ENCODE peak calls at places on chromosomes 6 and 20, in six cellular contexts. A is IMR-90; Z is Caco-2; P is A549; G is naive thymus-derived CD4-positive, alpha-beta T cell; E is sigmoid colon. L is an unnamed sample. For H3K4me1, the result is how much of the 10 kb centered on the place peaks cover.

GRCh38 chr6:168280020-168280898 is 39.3 kb downstream of the DACT2 start:
- DNase-seq in A (no peak), Z (no peak), P (no peak), G (no peak), E (no peak), L (no peak)

GRCh38 chr6:160388922-160389321 is 40.7 kb downstream of the SLC22A3 start:
- DNase-seq in A (no peak), Z (no peak), P (no peak), G (no peak), E (no peak), L (no peak)

GRCh38 chr6:155187994-155188706 is 75.7 kb upstream of the CLDN20 start:
- DNase-seq in A (peak), Z (no peak), P (no peak), G (no peak), E (peak), L (no peak)

GRCh38 chr20:38827770-38828281 is 22.3 kb downstream of the PPP1R16B start:
- DNase-seq in A (no peak), Z (no peak), P (no peak), G (no peak), E (no peak), L (peak)

GRCh38 chr20:43849496-43850197 is 65.0 kb upstream of the TOX2 start:
- DNase-seq in A (peak), Z (peak), P (peak), G (no peak), E (no peak), L (peak)

GRCh38 chr20:24305366-24305765 is 164.1 kb upstream of the SYNDIG1 start:
- DNase-seq in A (no peak), Z (no peak), P (no peak), G (no peak), E (no peak), L (no peak)

GRCh38 chr6:42369568-42369967 is 82.2 kb downstream of the TRERF1 start:
- DNase-seq in A (no peak), Z (no peak), P (peak), G (no peak), E (no peak), L (peak)

GRCh38 chr6:118644007-118644406 is 7.4 kb downstream of the CEP85L start:
- DNase-seq in A (peak), Z (no peak), P (no peak), G (no peak), E (no peak), L (no peak)

GRCh38 chr6:43699564-43700186 is 12.1 kb upstream of the MRPS18A start:
- DNase-seq in A (peak), Z (no peak), P (peak), G (no peak), E (no peak), L (peak)

GRCh38 chr6:30100585-30101422 is 12.1 kb downstream of the TRIM31 start:
- DNase-seq in A (no peak), Z (peak), P (no peak), G (peak), E (no peak), L (peak)

GRCh38 chr6:130365166-130366010 is 429 bp upstream of the TMEM200A start:
- DNase-seq in A (peak), Z (peak), P (peak), G (no peak), E (peak), L (no peak)

GRCh38 chr6:74871757-74872156 is 334.1 kb downstream of the COL12A1 start:
- DNase-seq in A (peak), Z (no peak), P (no peak), G (no peak), E (no peak), L (no peak)

GRCh38 chr6:77786935-77787629 is 134.2 kb downstream of the MEI4 start:
- DNase-seq in A (no peak), Z (no peak), P (no peak), G (no peak), E (no peak), L (no peak)

GRCh38 chr20:31706607-31707257 is 15.9 kb downstream of the BCL2L1 start:
- DNase-seq in A (no peak), Z (peak), P (peak), G (no peak), E (no peak), L (no peak)
- H3K4me1 ChIP-seq in A (under half), Z (half or more), P (half or more), G (under half), E (under half), L (half or more)

GRCh38 chr6:137756788-137757187 is 110.3 kb upstream of the TNFAIP3 start:
- DNase-seq in A (no peak), Z (no peak), P (no peak), G (no peak), E (no peak), L (peak)

GRCh38 chr6:137755284-137755683 is 111.8 kb upstream of the TNFAIP3 start:
- DNase-seq in A (no peak), Z (no peak), P (no peak), G (no peak), E (no peak), L (no peak)

GRCh38 chr6:137751768-137752560 is 115.1 kb upstream of the TNFAIP3 start:
- DNase-seq in A (no peak), Z (no peak), P (no peak), G (no peak), E (no peak), L (no peak)

GRCh38 chr6:137750284-137750683 is 116.8 kb upstream of the TNFAIP3 start:
- DNase-seq in A (no peak), Z (no peak), P (no peak), G (no peak), E (no peak), L (no peak)

DNA sequence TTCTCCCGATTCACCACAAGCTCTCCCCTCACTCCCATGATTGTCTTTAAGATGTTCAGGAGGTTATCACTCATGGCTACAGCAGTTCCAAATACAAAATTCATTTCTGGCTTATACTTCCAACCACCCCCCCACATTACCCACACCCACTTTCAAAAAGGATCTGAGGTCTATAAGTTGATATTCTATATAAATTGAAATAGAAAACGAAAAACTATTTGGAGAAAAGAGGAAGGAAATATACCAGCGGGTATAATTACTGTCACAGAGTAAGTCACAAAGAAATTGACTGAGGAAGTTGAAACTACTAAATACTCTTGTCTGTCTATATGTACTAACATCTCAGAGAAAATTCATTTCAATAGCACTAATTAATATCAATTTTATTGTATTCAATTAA is 112.7 kb upstream of the TNFAIP3 start:
- DNase-seq in A (no peak), Z (no peak), P (no peak), G (no peak), E (no peak), L (no peak)
- H3K4me1 ChIP-seq in A (under half), Z (under half), P (under half), G (under half), E (under half), L (under half)

DNA sequence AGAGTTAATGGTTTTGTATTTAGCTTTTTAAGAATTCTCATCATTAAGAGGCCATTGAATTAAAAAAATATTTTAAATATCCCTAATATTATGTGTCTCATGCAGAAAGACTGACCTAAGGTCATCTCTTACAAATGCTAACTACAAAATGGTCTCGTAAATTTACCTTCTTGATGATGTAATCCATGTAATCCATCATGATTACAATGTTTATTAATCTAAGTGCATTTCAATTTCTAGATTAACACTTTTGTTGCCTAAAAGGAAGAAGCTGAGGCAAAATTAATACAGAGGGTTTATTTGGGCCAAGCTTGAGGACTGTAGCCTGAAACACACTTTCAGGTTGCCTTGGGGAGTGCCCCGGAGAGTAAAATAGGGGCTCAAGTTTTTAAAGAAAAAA is 18.4 kb downstream of the DUSP22 start:
- DNase-seq in A (no peak), Z (no peak), P (no peak), G (no peak), E (no peak), L (no peak)
- H3K4me1 ChIP-seq in A (under half), Z (under half), P (under half), G (under half), E (under half), L (under half)

DNA sequence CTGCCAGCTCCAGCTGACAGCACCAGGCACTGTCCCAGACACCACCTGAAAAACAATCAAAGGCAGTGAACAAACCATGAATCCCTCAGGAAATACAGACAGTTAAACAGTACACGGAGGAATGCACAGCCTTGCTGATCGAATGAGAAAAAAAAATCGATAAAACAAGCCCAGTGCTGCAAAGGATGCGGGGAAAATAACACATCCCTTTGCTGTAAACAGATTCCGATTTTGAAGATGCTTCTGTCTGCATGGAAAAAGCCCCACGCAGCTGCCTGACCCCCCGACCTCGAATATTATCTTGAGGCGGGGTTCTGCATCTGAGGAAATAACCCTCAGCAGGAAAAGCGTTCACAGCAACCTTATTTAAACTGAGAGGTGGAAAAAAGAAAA is 43.9 kb downstream of the RBM38 start:
- DNase-seq in A (no peak), Z (no peak), P (no peak), G (peak), E (no peak), L (no peak)
- H3K4me1 ChIP-seq in A (under half), Z (under half), P (under half), G (under half), E (half or more), L (half or more)

GRCh38 chr20:50378170-50379000 is 131.8 kb upstream of the PTPN1 start:
- DNase-seq in A (peak), Z (no peak), P (no peak), G (no peak), E (no peak), L (peak)

GRCh38 chr20:50373674-50374286 is 136.4 kb upstream of the PTPN1 start:
- DNase-seq in A (no peak), Z (no peak), P (peak), G (no peak), E (no peak), L (peak)

GRCh38 chr20:50374541-50375078 is 135.6 kb upstream of the PTPN1 start:
- DNase-seq in A (no peak), Z (no peak), P (no peak), G (no peak), E (no peak), L (no peak)

GRCh38 chr20:50376888-50377459 is 133.2 kb upstream of the PTPN1 start:
- DNase-seq in A (no peak), Z (no peak), P (no peak), G (no peak), E (peak), L (peak)

DNA sequence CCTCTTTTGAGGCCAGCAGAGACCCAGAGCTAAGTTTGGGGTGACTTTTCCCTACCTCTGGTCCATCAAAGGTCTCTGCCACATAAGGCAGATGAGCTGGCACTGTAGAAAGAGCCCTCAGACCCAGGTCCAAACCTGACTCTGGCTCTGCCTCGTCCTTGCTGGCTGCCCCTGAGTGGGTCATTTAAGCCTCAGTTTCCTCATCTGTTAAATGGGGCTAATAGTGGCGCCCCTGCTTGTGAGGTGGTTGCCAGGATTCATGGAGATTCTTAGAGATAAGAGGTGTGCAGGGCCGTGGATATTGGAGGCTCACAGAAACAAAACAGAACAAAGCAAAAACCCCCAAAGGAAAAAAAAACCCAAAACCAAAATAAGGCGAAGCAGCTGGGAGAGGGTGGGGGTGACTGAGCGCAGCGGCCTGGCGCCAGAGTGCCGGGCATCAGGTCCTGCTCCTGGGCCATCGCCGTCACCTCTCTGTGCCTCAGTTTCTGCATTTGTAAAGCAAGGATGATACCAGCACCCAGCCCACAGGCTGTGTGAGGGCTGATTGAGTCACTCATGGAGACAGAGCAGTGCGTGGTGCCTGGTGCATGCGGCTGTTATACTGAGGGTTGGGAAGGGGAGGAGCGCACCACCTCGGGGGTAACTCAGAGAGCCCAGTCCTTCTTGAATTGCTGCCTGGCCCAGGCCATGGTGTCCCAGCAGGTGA is 133.8 kb upstream of the PTPN1 start:
- DNase-seq in A (no peak), Z (no peak), P (no peak), G (no peak), E (no peak), L (no peak)
- H3K4me1 ChIP-seq in A (under half), Z (under half), P (half or more), G (under half), E (under half), L (half or more)

L was measured in PC-9.